ENCODE peak calls at places on chromosomes 1 and 21, in four cellular contexts. One of them, this sample, is unnamed.

GRCh38 chr1:186662752-186663151 is 17.5 kb downstream of the PTGS2 start:
- DNase-seq in thoracic aorta: no peak
- DNase-seq in uterus: no peak
- DNase-seq in HFF-Myc: no peak
- DNase-seq in this sample: no peak

GRCh38 chr1:198184516-198184915 is 27.7 kb downstream of the NEK7 start:
- DNase-seq in thoracic aorta: no peak
- DNase-seq in uterus: no peak
- DNase-seq in HFF-Myc: no peak
- DNase-seq in this sample: no peak

GRCh38 chr1:16018308-16018707 is 465 bp upstream of the HSPB7 start:
- DNase-seq in HFF-Myc: no peak
- DNase-seq in thoracic aorta: no peak
- DNase-seq in uterus: no peak
- DNase-seq in this sample: no peak

GRCh38 chr21:37780991-37781983 is 135.0 kb downstream of the KCNJ6 start:
- DNase-seq in thoracic aorta: no peak
- DNase-seq in HFF-Myc: no peak
- DNase-seq in uterus: no peak
- DNase-seq in this sample: no peak

GRCh38 chr1:117433943-117434342 is 66.7 kb downstream of the MAN1A2 start:
- DNase-seq in thoracic aorta: no peak
- DNase-seq in HFF-Myc: no peak
- DNase-seq in uterus: no peak
- DNase-seq in this sample: no peak

GRCh38 chr1:229572286-229572685 is 13.8 kb upstream of the ABCB10 start:
- DNase-seq in uterus: no peak
- DNase-seq in HFF-Myc: no peak
- DNase-seq in thoracic aorta: no peak
- DNase-seq in this sample: no peak

GRCh38 chr21:32240708-32241433 is 38.0 kb downstream of the MIS18A start:
- DNase-seq in HFF-Myc: no peak
- DNase-seq in uterus: no peak
- DNase-seq in thoracic aorta: no peak
- DNase-seq in this sample: no peak

GRCh38 chr1:160342520-160342919 is 530 bp downstream of the COPA start:
- DNase-seq in thoracic aorta: no peak
- DNase-seq in uterus: no peak
- DNase-seq in HFF-Myc: no peak
- DNase-seq in this sample: no peak

GRCh38 chr1:234862944-234863515 is 253.1 kb upstream of the IRF2BP2 start:
- DNase-seq in uterus: peak
- DNase-seq in HFF-Myc: peak
- DNase-seq in thoracic aorta: peak
- DNase-seq in this sample: no peak

GRCh38 chr1:25676488-25676887 is 59.9 kb downstream of the MAN1C1 start:
- DNase-seq in HFF-Myc: no peak
- DNase-seq in uterus: no peak
- DNase-seq in thoracic aorta: no peak
- DNase-seq in this sample: no peak

GRCh38 chr1:231694081-231694443 is 67.5 kb downstream of the DISC1 start:
- DNase-seq in HFF-Myc: no peak
- DNase-seq in uterus: no peak
- DNase-seq in thoracic aorta: no peak
- DNase-seq in this sample: no peak

GRCh38 chr1:109476825-109477224 is 6.9 kb upstream of the ATXN7L2 start:
- DNase-seq in thoracic aorta: no peak
- DNase-seq in HFF-Myc: no peak
- DNase-seq in uterus: no peak
- DNase-seq in this sample: no peak

GRCh38 chr1:2311184-2312032 is 79.9 kb downstream of the MORN1 start:
- DNase-seq in uterus: peak
- DNase-seq in thoracic aorta: no peak
- DNase-seq in HFF-Myc: no peak
- DNase-seq in this sample: no peak

GRCh38 chr21:32917392-32918135 is 108.2 kb upstream of the OLIG2 start:
- DNase-seq in HFF-Myc: no peak
- DNase-seq in uterus: no peak
- DNase-seq in thoracic aorta: no peak
- DNase-seq in this sample: no peak

GRCh38 chr1:236007781-236008180 is 57.1 kb downstream of the NID1 start:
- DNase-seq in HFF-Myc: no peak
- DNase-seq in uterus: no peak
- DNase-seq in thoracic aorta: no peak
- DNase-seq in this sample: no peak

GRCh38 chr1:42937141-42937696 is 21.4 kb downstream of the SLC2A1 start:
- DNase-seq in HFF-Myc: no peak
- DNase-seq in uterus: no peak
- DNase-seq in thoracic aorta: no peak
- DNase-seq in this sample: no peak

GRCh38 chr1:111988743-111989453 is 570 bp downstream of the KCND3 start:
- DNase-seq in uterus: no peak
- DNase-seq in thoracic aorta: no peak
- DNase-seq in HFF-Myc: no peak
- DNase-seq in this sample: no peak

GRCh38 chr1:201883786-201884185 is 4.9 kb upstream of the SHISA4 start:
- DNase-seq in thoracic aorta: no peak
- DNase-seq in uterus: peak
- DNase-seq in HFF-Myc: no peak
- DNase-seq in this sample: no peak

GRCh38 chr1:84148758-84149157 is 4.7 kb downstream of the PRKACB start:
- DNase-seq in thoracic aorta: no peak
- DNase-seq in uterus: no peak
- DNase-seq in HFF-Myc: no peak
- DNase-seq in this sample: no peak

GRCh38 chr21:43301424-43302355 is 125.2 kb downstream of the SIK1 start:
- DNase-seq in uterus: no peak
- DNase-seq in HFF-Myc: no peak
- DNase-seq in thoracic aorta: no peak
- DNase-seq in this sample: no peak

GRCh38 chr21:45954271-45954670 is 27.3 kb upstream of the COL6A1 start:
- DNase-seq in uterus: peak
- DNase-seq in thoracic aorta: no peak
- DNase-seq in HFF-Myc: no peak
- DNase-seq in this sample: no peak

GRCh38 chr1:160083968-160084770 is 2.8 kb downstream of the KCNJ9 start:
- DNase-seq in HFF-Myc: no peak
- DNase-seq in uterus: no peak
- DNase-seq in thoracic aorta: no peak
- DNase-seq in this sample: no peak

GRCh38 chr1:206674236-206674635 is 10.5 kb upstream of the MAPKAPK2 start:
- DNase-seq in HFF-Myc: no peak
- DNase-seq in uterus: no peak
- DNase-seq in thoracic aorta: no peak
- DNase-seq in this sample: no peak

GRCh38 chr1:52366517-52366827 is 467 bp upstream of the CC2D1B start:
- DNase-seq in uterus: no peak
- DNase-seq in thoracic aorta: no peak
- DNase-seq in HFF-Myc: no peak
- DNase-seq in this sample: no peak

GRCh38 chr1:52367272-52367671 is 1.3 kb upstream of the CC2D1B start:
- DNase-seq in HFF-Myc: no peak
- DNase-seq in thoracic aorta: no peak
- DNase-seq in uterus: no peak
- DNase-seq in this sample: no peak

GRCh38 chr1:52365091-52365745 is 787 bp downstream of the CC2D1B start:
- DNase-seq in thoracic aorta: peak
- DNase-seq in uterus: peak
- DNase-seq in HFF-Myc: no peak
- DNase-seq in this sample: no peak

GRCh38 chr1:52365746-52366516 is at the start of gene CC2D1B:
- DNase-seq in thoracic aorta: peak
- DNase-seq in uterus: peak
- DNase-seq in HFF-Myc: peak
- DNase-seq in this sample: peak

GRCh38 chr1:52368383-52369172 is 2.6 kb upstream of the CC2D1B start:
- DNase-seq in uterus: no peak
- DNase-seq in thoracic aorta: no peak
- DNase-seq in HFF-Myc: no peak
- DNase-seq in this sample: no peak
- TF ChIP-seq CTCF in uterus: no peak
- TF ChIP-seq CTCF in thoracic aorta: no peak
- TF ChIP-seq CTCF in HFF-Myc: no peak
- TF ChIP-seq CTCF in this sample: no peak

GRCh38 chr1:151008244-151009205 is at the start of gene PRUNE1:
- DNase-seq in thoracic aorta: peak
- DNase-seq in HFF-Myc: peak
- DNase-seq in uterus: peak
- DNase-seq in this sample: peak
- TF ChIP-seq CTCF in thoracic aorta: no peak
- TF ChIP-seq CTCF in HFF-Myc: no peak
- TF ChIP-seq CTCF in uterus: no peak
- TF ChIP-seq CTCF in this sample: no peak

DNA sequence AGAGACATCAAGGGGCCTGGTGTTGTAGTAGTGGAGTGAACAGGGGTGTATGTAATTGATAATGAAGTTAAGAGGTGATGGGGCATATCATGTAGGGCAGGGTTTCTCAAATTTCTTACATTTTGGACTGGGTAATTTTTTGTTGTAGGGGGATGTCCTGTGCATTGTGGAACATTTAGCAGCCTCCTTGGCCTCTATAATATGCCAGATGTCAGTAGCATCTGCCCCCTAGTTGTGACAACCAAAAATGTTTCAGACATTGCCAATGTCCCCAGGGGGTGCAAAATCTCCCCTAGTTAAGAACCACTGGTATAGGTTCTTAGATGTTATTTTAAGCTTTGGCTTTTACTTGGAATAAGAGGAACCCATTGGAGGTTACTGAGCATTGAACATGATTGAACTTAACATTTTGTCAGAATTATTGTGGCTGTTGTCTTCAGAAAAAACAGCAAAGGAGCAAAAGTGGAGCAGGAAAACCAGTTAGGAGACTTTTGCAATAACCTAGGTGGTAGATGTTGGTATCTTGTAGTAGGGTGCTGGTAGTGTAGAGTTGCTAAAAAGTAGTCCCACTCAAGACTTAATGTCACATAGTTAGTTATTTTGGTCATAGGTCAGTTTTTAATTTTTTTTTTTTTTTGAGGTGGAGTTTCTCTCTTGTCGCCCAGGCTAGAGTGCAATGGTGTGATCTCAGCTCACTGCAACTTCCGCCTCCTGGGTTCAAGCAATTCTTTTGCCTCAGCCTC is 6.2 kb downstream of the ZNF326 start:
- DNase-seq in uterus: no peak
- DNase-seq in thoracic aorta: no peak
- DNase-seq in HFF-Myc: no peak
- DNase-seq in this sample: no peak
- TF ChIP-seq CTCF in uterus: no peak
- TF ChIP-seq CTCF in thoracic aorta: no peak
- TF ChIP-seq CTCF in HFF-Myc: no peak
- TF ChIP-seq CTCF in this sample: no peak

GRCh38 chr1:23368562-23369334 is 888 bp downstream of the ZNF436 start:
- DNase-seq in thoracic aorta: peak
- DNase-seq in HFF-Myc: no peak
- DNase-seq in uterus: peak
- DNase-seq in this sample: peak
- TF ChIP-seq CTCF in thoracic aorta: no peak
- TF ChIP-seq CTCF in HFF-Myc: peak
- TF ChIP-seq CTCF in uterus: peak
- TF ChIP-seq CTCF in this sample: no peak

GRCh38 chr21:42239973-42240372 is 21.0 kb downstream of the ABCG1 start:
- DNase-seq in uterus: no peak
- DNase-seq in HFF-Myc: no peak
- DNase-seq in thoracic aorta: no peak
- DNase-seq in this sample: no peak
- TF ChIP-seq CTCF in uterus: no peak
- TF ChIP-seq CTCF in HFF-Myc: no peak
- TF ChIP-seq CTCF in thoracic aorta: no peak
- TF ChIP-seq CTCF in this sample: no peak

DNA sequence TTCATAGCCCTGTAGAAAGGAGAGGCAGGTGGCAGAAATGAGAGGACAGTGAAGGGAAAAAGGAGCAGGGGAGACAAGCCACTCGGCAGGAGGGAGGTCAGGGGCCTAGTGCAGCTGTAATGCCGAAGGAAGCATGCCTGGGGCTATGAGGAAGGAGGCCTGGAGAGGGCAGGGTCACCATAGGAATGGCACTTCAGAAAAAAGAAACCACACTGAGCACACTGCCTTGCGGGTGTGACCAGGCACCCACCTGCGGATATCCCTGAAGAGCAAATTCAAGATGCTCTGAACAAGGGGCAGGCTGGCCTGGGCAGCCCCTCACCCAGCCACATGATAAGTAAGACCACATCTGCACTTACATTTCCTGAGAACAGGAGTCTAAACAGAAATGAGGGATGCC is 104.7 kb downstream of the JAK1 start:
- DNase-seq in thoracic aorta: no peak
- DNase-seq in HFF-Myc: no peak
- DNase-seq in uterus: no peak
- DNase-seq in this sample: no peak
- TF ChIP-seq CTCF in thoracic aorta: no peak
- TF ChIP-seq CTCF in HFF-Myc: peak
- TF ChIP-seq CTCF in uterus: peak
- TF ChIP-seq CTCF in this sample: peak

GRCh38 chr1:203176744-203177460 is 1.3 kb upstream of the MYBPH start:
- DNase-seq in uterus: no peak
- DNase-seq in HFF-Myc: no peak
- DNase-seq in thoracic aorta: no peak
- DNase-seq in this sample: no peak
- TF ChIP-seq CTCF in uterus: no peak
- TF ChIP-seq CTCF in HFF-Myc: no peak
- TF ChIP-seq CTCF in thoracic aorta: no peak
- TF ChIP-seq CTCF in this sample: no peak

DNA sequence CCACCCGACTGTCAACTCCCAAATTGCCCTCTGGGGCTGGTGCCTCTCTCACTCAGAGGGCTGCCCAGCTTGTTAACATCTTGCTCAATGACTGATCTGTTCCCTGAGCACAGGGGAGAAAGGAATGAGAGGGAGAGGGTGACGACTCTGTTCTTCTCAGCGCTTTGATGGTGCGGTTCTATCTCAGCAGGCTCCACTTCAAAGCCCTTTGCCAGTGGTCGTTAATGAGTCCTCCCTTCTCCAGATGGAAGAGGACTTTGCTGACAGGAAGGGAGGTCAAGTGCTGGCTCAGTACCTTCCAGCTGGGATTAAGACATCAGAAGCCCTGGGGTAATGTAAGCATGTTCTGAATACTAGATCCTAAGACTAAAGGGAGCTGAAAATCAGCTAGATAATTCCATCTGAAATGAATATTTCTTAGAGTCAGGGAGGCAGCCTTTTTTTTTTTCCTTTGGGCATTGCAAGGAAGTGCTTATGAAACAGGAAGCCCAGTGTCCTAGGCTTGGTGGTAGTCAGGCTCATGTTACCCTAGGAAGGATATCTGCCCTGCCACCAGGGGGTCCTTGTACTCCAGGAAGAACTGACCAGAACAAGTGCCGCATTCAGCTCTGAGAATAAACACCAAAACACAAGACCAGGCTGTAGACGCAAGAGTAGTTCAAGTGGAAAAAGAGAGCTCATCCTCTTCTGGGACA is 4.7 kb downstream of the FMOD start:
- DNase-seq in HFF-Myc: no peak
- DNase-seq in thoracic aorta: no peak
- DNase-seq in uterus: peak
- DNase-seq in this sample: no peak
- TF ChIP-seq CTCF in HFF-Myc: no peak
- TF ChIP-seq CTCF in thoracic aorta: no peak
- TF ChIP-seq CTCF in uterus: no peak
- TF ChIP-seq CTCF in this sample: peak